ENCODE peak calls at places on chromosome 13, in five cellular contexts. O, T, F, V and Z are unnamed samples.

GRCh38 chr13:99442273-99442895 is 58.9 kb upstream of the TM9SF2 start:
- DNase-seq in V (peak; percentile 64), F (peak; percentile 54), T (peak; percentile 54), O (peak; percentile 64), Z (peak; percentile 69)

GRCh38 chr13:20141238-20142018 is 19.4 kb downstream of the GJA3 start:
- DNase-seq in F (no peak), O (no peak), V (no peak), T (no peak), Z (no peak)

GRCh38 chr13:48110132-48110868 is 15.4 kb upstream of the MED4 start:
- DNase-seq in T (no peak), V (no peak), F (no peak), O (peak; percentile 83), Z (no peak)

GRCh38 chr13:99425485-99426341 is 75.6 kb upstream of the TM9SF2 start:
- DNase-seq in F (peak; percentile 61), O (no peak), V (no peak), T (peak; percentile 70), Z (peak; percentile 48)

GRCh38 chr13:86986448-86986847 is 684.7 kb upstream of the SLITRK5 start:
- DNase-seq in O (no peak), V (no peak), T (no peak), F (no peak), Z (no peak)

GRCh38 chr13:112852808-112853207 is 116.2 kb upstream of the MCF2L start:
- DNase-seq in T (no peak), O (no peak), F (no peak), V (no peak), Z (no peak)

GRCh38 chr13:23985846-23986245 is 88.5 kb upstream of the C1QTNF9B start:
- DNase-seq in O (no peak), F (no peak), T (no peak), V (no peak), Z (no peak)

GRCh38 chr13:100398360-100398759 is 190.2 kb downstream of the GGACT start:
- DNase-seq in V (no peak), F (no peak), O (no peak), T (no peak), Z (no peak)

GRCh38 chr13:79085021-79085420 is 321.0 kb downstream of the RBM26 start:
- DNase-seq in F (no peak), O (no peak), T (no peak), V (no peak), Z (no peak)

GRCh38 chr13:48975101-48975925 is at the start of gene FNDC3A:
- DNase-seq in V (peak; percentile 51), F (peak; percentile 47), T (peak; percentile 58), O (peak; percentile 67), Z (peak; percentile 91)

GRCh38 chr13:96112936-96113335 is 23.0 kb downstream of the HS6ST3 start:
- DNase-seq in O (no peak), T (no peak), F (no peak), V (no peak), Z (no peak)

GRCh38 chr13:34409496-34410163 is 532.4 kb upstream of the NBEA start:
- DNase-seq in F (no peak), O (no peak), T (no peak), V (no peak), Z (no peak)

GRCh38 chr13:101265934-101266333 is 150.4 kb downstream of the NALCN start:
- DNase-seq in V (no peak), T (no peak), F (no peak), O (peak; percentile 50), Z (no peak)

GRCh38 chr13:40974460-40975407 is 44.4 kb downstream of the ELF1 start:
- DNase-seq in F (peak; percentile 36), O (peak; percentile 63), V (peak; percentile 37), T (peak; percentile 82), Z (peak; percentile 90)

GRCh38 chr13:113116871-113117271 is 5.7 kb upstream of the F10 start:
- DNase-seq in F (no peak), V (no peak), O (no peak), T (no peak), Z (no peak)

GRCh38 chr13:36293497-36293896 is 4.1 kb downstream of the CCDC169 start:
- DNase-seq in T (no peak), O (no peak), F (no peak), V (no peak), Z (no peak)

GRCh38 chr13:65843314-65843731 is 1386.8 kb downstream of the PCDH9 start:
- DNase-seq in T (no peak), F (no peak), V (no peak), O (no peak), Z (no peak)

GRCh38 chr13:106573279-106573831 is 5.4 kb upstream of the ARGLU1 start:
- DNase-seq in F (no peak), V (no peak), T (no peak), O (no peak), Z (no peak)

GRCh38 chr13:108777421-108778420 is 148.3 kb downstream of the MYO16 start:
- DNase-seq in F (no peak), V (peak; percentile 85), O (no peak), T (no peak), Z (no peak)